ENCODE peak calls at places on chromosomes 5 and 9, in ten cellular contexts. One of them, this sample, is unnamed.

GRCh38 chr5:117357886-117358285 is 783.3 kb upstream of the SEMA6A start:
- DNase-seq in adipocyte: peak; percentile 8
- DNase-seq in H9: no peak
- DNase-seq in effector memory CD4-positive, alpha-beta T cell: no peak
- DNase-seq in neural progenitor cell: no peak
- DNase-seq in neuronal stem cell: no peak
- DNase-seq in esophagus squamous epithelium: no peak
- DNase-seq in mucosa of descending colon: no peak
- DNase-seq in gastrocnemius medialis: no peak
- DNase-seq in tibial nerve: no peak
- DNase-seq in this sample: no peak

GRCh38 chr9:133742251-133742650 is 4.1 kb upstream of the SARDH start:
- DNase-seq in mucosa of descending colon: no peak
- DNase-seq in effector memory CD4-positive, alpha-beta T cell: no peak
- DNase-seq in tibial nerve: no peak
- DNase-seq in adipocyte: no peak
- DNase-seq in gastrocnemius medialis: no peak
- DNase-seq in neuronal stem cell: no peak
- DNase-seq in H9: no peak
- DNase-seq in esophagus squamous epithelium: no peak
- DNase-seq in neural progenitor cell: no peak
- DNase-seq in this sample: no peak

GRCh38 chr9:78122631-78123030 is 91.0 kb upstream of the GNAQ start:
- DNase-seq in H9: no peak
- DNase-seq in esophagus squamous epithelium: no peak
- DNase-seq in effector memory CD4-positive, alpha-beta T cell: no peak
- DNase-seq in neuronal stem cell: no peak
- DNase-seq in mucosa of descending colon: no peak
- DNase-seq in neural progenitor cell: no peak
- DNase-seq in adipocyte: no peak
- DNase-seq in tibial nerve: no peak
- DNase-seq in gastrocnemius medialis: no peak
- DNase-seq in this sample: no peak

GRCh38 chr5:157918811-157919742 is 60.1 kb upstream of the CLINT1 start:
- DNase-seq in mucosa of descending colon: peak; percentile 77
- DNase-seq in neuronal stem cell: no peak
- DNase-seq in esophagus squamous epithelium: no peak
- DNase-seq in tibial nerve: no peak
- DNase-seq in neural progenitor cell: no peak
- DNase-seq in gastrocnemius medialis: no peak
- DNase-seq in adipocyte: peak; percentile 47
- DNase-seq in effector memory CD4-positive, alpha-beta T cell: no peak
- DNase-seq in H9: no peak
- DNase-seq in this sample: no peak

GRCh38 chr9:5446451-5447236 is 3.7 kb upstream of the CD274 start:
- DNase-seq in H9: no peak
- DNase-seq in effector memory CD4-positive, alpha-beta T cell: no peak
- DNase-seq in tibial nerve: no peak
- DNase-seq in neuronal stem cell: no peak
- DNase-seq in mucosa of descending colon: no peak
- DNase-seq in gastrocnemius medialis: no peak
- DNase-seq in esophagus squamous epithelium: no peak
- DNase-seq in adipocyte: no peak
- DNase-seq in neural progenitor cell: no peak
- DNase-seq in this sample: no peak

GRCh38 chr9:132427015-132427414 is 17.0 kb downstream of the CFAP77 start:
- DNase-seq in gastrocnemius medialis: no peak
- DNase-seq in effector memory CD4-positive, alpha-beta T cell: no peak
- DNase-seq in esophagus squamous epithelium: no peak
- DNase-seq in neural progenitor cell: peak; percentile 30
- DNase-seq in mucosa of descending colon: no peak
- DNase-seq in neuronal stem cell: no peak
- DNase-seq in H9: no peak
- DNase-seq in tibial nerve: no peak
- DNase-seq in adipocyte: no peak
- DNase-seq in this sample: no peak

GRCh38 chr5:134113908-134114875 is at the start of gene TCF7:
- DNase-seq in tibial nerve: peak; percentile 42
- DNase-seq in esophagus squamous epithelium: no peak
- DNase-seq in mucosa of descending colon: peak; percentile 90
- DNase-seq in adipocyte: peak; percentile 92
- DNase-seq in neural progenitor cell: peak; percentile 95
- DNase-seq in H9: peak; percentile 88
- DNase-seq in effector memory CD4-positive, alpha-beta T cell: peak; percentile 74
- DNase-seq in gastrocnemius medialis: peak; percentile 58
- DNase-seq in neuronal stem cell: peak; percentile 81
- DNase-seq in this sample: peak; percentile 70

GRCh38 chr5:55577353-55578060 is 42.7 kb upstream of the PLPP1 start:
- DNase-seq in effector memory CD4-positive, alpha-beta T cell: no peak
- DNase-seq in H9: no peak
- DNase-seq in gastrocnemius medialis: peak; percentile 28
- DNase-seq in mucosa of descending colon: no peak
- DNase-seq in adipocyte: no peak
- DNase-seq in neural progenitor cell: no peak
- DNase-seq in tibial nerve: no peak
- DNase-seq in esophagus squamous epithelium: no peak
- DNase-seq in neuronal stem cell: no peak
- DNase-seq in this sample: peak; percentile 39

GRCh38 chr5:71533142-71533541 is 54.0 kb upstream of the MCCC2 start:
- DNase-seq in gastrocnemius medialis: no peak
- DNase-seq in adipocyte: peak; percentile 65
- DNase-seq in mucosa of descending colon: no peak
- DNase-seq in neural progenitor cell: no peak
- DNase-seq in H9: no peak
- DNase-seq in neuronal stem cell: no peak
- DNase-seq in effector memory CD4-positive, alpha-beta T cell: no peak
- DNase-seq in tibial nerve: no peak
- DNase-seq in esophagus squamous epithelium: no peak
- DNase-seq in this sample: no peak

GRCh38 chr5:159310492-159310891 is 19.8 kb downstream of the IL12B start:
- DNase-seq in gastrocnemius medialis: no peak
- DNase-seq in neural progenitor cell: peak; percentile 72
- DNase-seq in mucosa of descending colon: peak; percentile 56
- DNase-seq in adipocyte: no peak
- DNase-seq in neuronal stem cell: peak; percentile 18
- DNase-seq in esophagus squamous epithelium: peak; percentile 4
- DNase-seq in tibial nerve: no peak
- DNase-seq in H9: peak; percentile 67
- DNase-seq in effector memory CD4-positive, alpha-beta T cell: no peak
- DNase-seq in this sample: no peak

GRCh38 chr5:161410640-161411039 is 135.9 kb downstream of the GABRB2 start:
- DNase-seq in H9: no peak
- DNase-seq in neuronal stem cell: no peak
- DNase-seq in adipocyte: no peak
- DNase-seq in effector memory CD4-positive, alpha-beta T cell: no peak
- DNase-seq in gastrocnemius medialis: no peak
- DNase-seq in neural progenitor cell: no peak
- DNase-seq in tibial nerve: no peak
- DNase-seq in esophagus squamous epithelium: no peak
- DNase-seq in mucosa of descending colon: no peak
- DNase-seq in this sample: no peak

GRCh38 chr5:128252794-128253193 is 169.2 kb downstream of the SLC12A2 start:
- DNase-seq in neural progenitor cell: no peak
- DNase-seq in esophagus squamous epithelium: no peak
- DNase-seq in mucosa of descending colon: no peak
- DNase-seq in gastrocnemius medialis: no peak
- DNase-seq in adipocyte: peak; percentile 85
- DNase-seq in tibial nerve: no peak
- DNase-seq in H9: no peak
- DNase-seq in neuronal stem cell: no peak
- DNase-seq in effector memory CD4-positive, alpha-beta T cell: no peak
- DNase-seq in this sample: no peak

GRCh38 chr9:72362680-72363139 is 2.3 kb downstream of the ZFAND5 start:
- DNase-seq in mucosa of descending colon: peak; percentile 39
- DNase-seq in esophagus squamous epithelium: no peak
- DNase-seq in adipocyte: peak; percentile 91
- DNase-seq in gastrocnemius medialis: peak; percentile 93
- DNase-seq in effector memory CD4-positive, alpha-beta T cell: peak; percentile 4
- DNase-seq in H9: no peak
- DNase-seq in neuronal stem cell: no peak
- DNase-seq in neural progenitor cell: peak; percentile 42
- DNase-seq in tibial nerve: peak; percentile 45
- DNase-seq in this sample: peak; percentile 71

GRCh38 chr5:96714450-96714849 is 52.3 kb downstream of the CAST start:
- DNase-seq in mucosa of descending colon: no peak
- DNase-seq in gastrocnemius medialis: no peak
- DNase-seq in neural progenitor cell: no peak
- DNase-seq in esophagus squamous epithelium: no peak
- DNase-seq in neuronal stem cell: no peak
- DNase-seq in tibial nerve: no peak
- DNase-seq in adipocyte: peak; percentile 34
- DNase-seq in H9: no peak
- DNase-seq in effector memory CD4-positive, alpha-beta T cell: no peak
- DNase-seq in this sample: no peak

GRCh38 chr9:33111621-33112020 is 35.1 kb upstream of the SMU1 start:
- DNase-seq in adipocyte: no peak
- DNase-seq in gastrocnemius medialis: no peak
- DNase-seq in H9: no peak
- DNase-seq in neuronal stem cell: no peak
- DNase-seq in neural progenitor cell: no peak
- DNase-seq in esophagus squamous epithelium: no peak
- DNase-seq in effector memory CD4-positive, alpha-beta T cell: no peak
- DNase-seq in tibial nerve: no peak
- DNase-seq in mucosa of descending colon: no peak
- DNase-seq in this sample: no peak

GRCh38 chr9:134381671-134382505 is 55.6 kb downstream of the RXRA start:
- DNase-seq in gastrocnemius medialis: no peak
- DNase-seq in neuronal stem cell: no peak
- DNase-seq in esophagus squamous epithelium: no peak
- DNase-seq in neural progenitor cell: no peak
- DNase-seq in H9: no peak
- DNase-seq in effector memory CD4-positive, alpha-beta T cell: peak; percentile 28
- DNase-seq in adipocyte: no peak
- DNase-seq in mucosa of descending colon: peak; percentile 72
- DNase-seq in tibial nerve: no peak
- DNase-seq in this sample: no peak

GRCh38 chr5:180611140-180611850 is 20.0 kb upstream of the SCGB3A1 start:
- DNase-seq in tibial nerve: no peak
- DNase-seq in gastrocnemius medialis: no peak
- DNase-seq in neuronal stem cell: no peak
- DNase-seq in H9: peak; percentile 75
- DNase-seq in adipocyte: no peak
- DNase-seq in effector memory CD4-positive, alpha-beta T cell: no peak
- DNase-seq in neural progenitor cell: peak; percentile 48
- DNase-seq in mucosa of descending colon: no peak
- DNase-seq in esophagus squamous epithelium: no peak
- DNase-seq in this sample: no peak

GRCh38 chr5:159582756-159583523 is 252.7 kb upstream of the IL12B start:
- DNase-seq in adipocyte: no peak
- DNase-seq in neural progenitor cell: no peak
- DNase-seq in mucosa of descending colon: no peak
- DNase-seq in effector memory CD4-positive, alpha-beta T cell: no peak
- DNase-seq in esophagus squamous epithelium: no peak
- DNase-seq in neuronal stem cell: no peak
- DNase-seq in gastrocnemius medialis: no peak
- DNase-seq in H9: no peak
- DNase-seq in tibial nerve: no peak
- DNase-seq in this sample: no peak

GRCh38 chr5:142874537-142874936 is 104.4 kb downstream of the ARHGAP26 start:
- DNase-seq in mucosa of descending colon: peak; percentile 93
- DNase-seq in H9: no peak
- DNase-seq in esophagus squamous epithelium: no peak
- DNase-seq in gastrocnemius medialis: no peak
- DNase-seq in neuronal stem cell: no peak
- DNase-seq in tibial nerve: peak; percentile 70
- DNase-seq in neural progenitor cell: no peak
- DNase-seq in effector memory CD4-positive, alpha-beta T cell: no peak
- DNase-seq in adipocyte: peak; percentile 35
- DNase-seq in this sample: peak; percentile 80

GRCh38 chr5:22488427-22488826 is 364.7 kb downstream of the CDH12 start:
- DNase-seq in effector memory CD4-positive, alpha-beta T cell: no peak
- DNase-seq in gastrocnemius medialis: no peak
- DNase-seq in neural progenitor cell: no peak
- DNase-seq in H9: no peak
- DNase-seq in tibial nerve: no peak
- DNase-seq in esophagus squamous epithelium: no peak
- DNase-seq in neuronal stem cell: no peak
- DNase-seq in mucosa of descending colon: no peak
- DNase-seq in adipocyte: no peak
- DNase-seq in this sample: no peak
- H3K9me3 ChIP-seq in effector memory CD4-positive, alpha-beta T cell: no peaks in the 10 kb centered on the region
- H3K9me3 ChIP-seq in gastrocnemius medialis: no peaks in the 10 kb centered on the region
- H3K9me3 ChIP-seq in neural progenitor cell: no peaks in the 10 kb centered on the region
- H3K9me3 ChIP-seq in H9: no peaks in the 10 kb centered on the region
- H3K9me3 ChIP-seq in tibial nerve: no peaks in the 10 kb centered on the region
- H3K9me3 ChIP-seq in esophagus squamous epithelium: no peaks in the 10 kb centered on the region
- H3K9me3 ChIP-seq in neuronal stem cell: no peaks in the 10 kb centered on the region
- H3K9me3 ChIP-seq in mucosa of descending colon: no peaks in the 10 kb centered on the region
- H3K9me3 ChIP-seq in adipocyte: no peaks in the 10 kb centered on the region
- H3K9me3 ChIP-seq in this sample: no peaks in the 10 kb centered on the region

GRCh38 chr5:1029945-1030625 is 21.5 kb downstream of the NKD2 start:
- DNase-seq in tibial nerve: no peak
- DNase-seq in gastrocnemius medialis: no peak
- DNase-seq in neural progenitor cell: no peak
- DNase-seq in neuronal stem cell: no peak
- DNase-seq in effector memory CD4-positive, alpha-beta T cell: no peak
- DNase-seq in esophagus squamous epithelium: no peak
- DNase-seq in adipocyte: no peak
- DNase-seq in H9: no peak
- DNase-seq in mucosa of descending colon: no peak
- DNase-seq in this sample: no peak
- H3K9me3 ChIP-seq in tibial nerve: no peaks in the 10 kb centered on the region
- H3K9me3 ChIP-seq in gastrocnemius medialis: no peaks in the 10 kb centered on the region
- H3K9me3 ChIP-seq in neural progenitor cell: no peaks in the 10 kb centered on the region
- H3K9me3 ChIP-seq in neuronal stem cell: no peaks in the 10 kb centered on the region
- H3K9me3 ChIP-seq in effector memory CD4-positive, alpha-beta T cell: no peaks in the 10 kb centered on the region
- H3K9me3 ChIP-seq in esophagus squamous epithelium: no peaks in the 10 kb centered on the region
- H3K9me3 ChIP-seq in adipocyte: no peaks in the 10 kb centered on the region
- H3K9me3 ChIP-seq in H9: no peaks in the 10 kb centered on the region
- H3K9me3 ChIP-seq in mucosa of descending colon: no peaks in the 10 kb centered on the region
- H3K9me3 ChIP-seq in this sample: no peaks in the 10 kb centered on the region

DNA sequence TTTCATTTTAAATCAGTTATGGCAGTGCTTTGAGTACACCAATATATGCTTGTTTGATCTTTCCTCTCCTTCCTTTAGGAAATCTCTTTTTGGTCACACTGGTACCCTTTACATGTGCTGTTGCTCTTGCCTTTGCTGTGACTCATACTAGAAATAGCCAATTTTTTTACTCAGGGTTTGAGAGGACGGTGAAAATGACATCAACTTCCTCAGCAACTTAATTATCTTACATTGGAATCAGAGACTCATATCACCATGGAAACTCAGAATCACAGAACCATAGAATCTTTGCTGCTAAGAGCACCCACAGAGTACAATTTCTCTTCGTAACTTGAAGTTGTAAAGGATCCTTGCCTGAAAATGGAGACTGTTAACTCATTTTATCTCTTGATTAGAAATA is 13.8 kb upstream of the ZNF300 start:
- DNase-seq in esophagus squamous epithelium: no peak
- DNase-seq in neuronal stem cell: no peak
- DNase-seq in mucosa of descending colon: no peak
- DNase-seq in effector memory CD4-positive, alpha-beta T cell: no peak
- DNase-seq in tibial nerve: no peak
- DNase-seq in gastrocnemius medialis: no peak
- DNase-seq in neural progenitor cell: no peak
- DNase-seq in adipocyte: no peak
- DNase-seq in H9: no peak
- DNase-seq in this sample: no peak
- H3K9me3 ChIP-seq in esophagus squamous epithelium: peaks cover 73% of the 10 kb centered on the region
- H3K9me3 ChIP-seq in neuronal stem cell: peaks cover 7% of the 10 kb centered on the region
- H3K9me3 ChIP-seq in mucosa of descending colon: peaks cover 37% of the 10 kb centered on the region
- H3K9me3 ChIP-seq in effector memory CD4-positive, alpha-beta T cell: peaks cover 2% of the 10 kb centered on the region
- H3K9me3 ChIP-seq in tibial nerve: peaks cover 82% of the 10 kb centered on the region
- H3K9me3 ChIP-seq in gastrocnemius medialis: no peaks in the 10 kb centered on the region
- H3K9me3 ChIP-seq in neural progenitor cell: peaks cover 32% of the 10 kb centered on the region
- H3K9me3 ChIP-seq in adipocyte: peaks cover 91% of the 10 kb centered on the region
- H3K9me3 ChIP-seq in H9: peaks cover 29% of the 10 kb centered on the region
- H3K9me3 ChIP-seq in this sample: no peaks in the 10 kb centered on the region

GRCh38 chr9:119164716-119165115 is 204.5 kb downstream of the BRINP1 start:
- DNase-seq in neural progenitor cell: no peak
- DNase-seq in H9: no peak
- DNase-seq in tibial nerve: no peak
- DNase-seq in mucosa of descending colon: no peak
- DNase-seq in gastrocnemius medialis: no peak
- DNase-seq in neuronal stem cell: no peak
- DNase-seq in esophagus squamous epithelium: no peak
- DNase-seq in effector memory CD4-positive, alpha-beta T cell: no peak
- DNase-seq in adipocyte: no peak
- DNase-seq in this sample: no peak
- H3K9me3 ChIP-seq in neural progenitor cell: no peaks in the 10 kb centered on the region
- H3K9me3 ChIP-seq in H9: no peaks in the 10 kb centered on the region
- H3K9me3 ChIP-seq in tibial nerve: peaks cover 13% of the 10 kb centered on the region
- H3K9me3 ChIP-seq in mucosa of descending colon: no peaks in the 10 kb centered on the region
- H3K9me3 ChIP-seq in gastrocnemius medialis: no peaks in the 10 kb centered on the region
- H3K9me3 ChIP-seq in neuronal stem cell: no peaks in the 10 kb centered on the region
- H3K9me3 ChIP-seq in esophagus squamous epithelium: no peaks in the 10 kb centered on the region
- H3K9me3 ChIP-seq in effector memory CD4-positive, alpha-beta T cell: no peaks in the 10 kb centered on the region
- H3K9me3 ChIP-seq in adipocyte: no peaks in the 10 kb centered on the region
- H3K9me3 ChIP-seq in this sample: no peaks in the 10 kb centered on the region